ENCODE peak calls at places on chromosomes 1 and 21, in six cellular contexts. C is NCI-H2171 treated with DMSO at 0.1 percent for 48 hours, H is Calu3, L is choroid plexus epithelial cell, Q is DMS153, S is astrocyte of the cerebellum. G is an unnamed sample.

GRCh38 chr1:208837242-208837641 is 593.1 kb upstream of the PLXNA2 start:
- DNase-seq in C (no peak), H (no peak), L (no peak), Q (peak), S (no peak), G (no peak)

GRCh38 chr1:36133484-36133883 is 8.5 kb upstream of the COL8A2 start:
- DNase-seq in C (peak), H (peak), L (peak), Q (peak), S (peak), G (peak)

GRCh38 chr1:15426492-15427279 is 11.6 kb upstream of the CTRC start:
- DNase-seq in C (no peak), H (no peak), L (peak), Q (no peak), S (no peak), G (no peak)

GRCh38 chr21:36274128-36274527 is 45.9 kb upstream of the MORC3 start:
- DNase-seq in C (no peak), H (no peak), L (no peak), Q (no peak), S (no peak), G (no peak)

GRCh38 chr1:6134206-6134605 is 45.9 kb downstream of the CHD5 start:
- DNase-seq in C (no peak), H (no peak), L (no peak), Q (no peak), S (no peak), G (no peak)

GRCh38 chr1:2885001-2885400 is 83.5 kb upstream of the TTC34 start:
- DNase-seq in C (no peak), H (no peak), L (no peak), Q (no peak), S (no peak), G (no peak)

GRCh38 chr1:56291374-56291841 is 288.0 kb downstream of the PLPP3 start:
- DNase-seq in C (no peak), H (no peak), L (no peak), Q (no peak), S (no peak), G (no peak)

GRCh38 chr1:201760516-201760915 is 68.4 kb upstream of the IPO9 start:
- DNase-seq in C (no peak), H (no peak), L (peak), Q (no peak), S (no peak), G (peak)

GRCh38 chr21:44437696-44438431 is 17.4 kb upstream of the LRRC3 start:
- DNase-seq in C (no peak), H (no peak), L (no peak), Q (no peak), S (no peak), G (no peak)

GRCh38 chr1:211127166-211127565 is 6.8 kb downstream of the KCNH1 start:
- DNase-seq in C (no peak), H (no peak), L (no peak), Q (no peak), S (no peak), G (no peak)

GRCh38 chr1:221521686-221522085 is 220.2 kb downstream of the DUSP10 start:
- DNase-seq in C (no peak), H (no peak), L (no peak), Q (no peak), S (no peak), G (no peak)

GRCh38 chr1:245953876-245954660 is 553.0 kb downstream of the SMYD3 start:
- DNase-seq in C (no peak), H (no peak), L (peak), Q (no peak), S (no peak), G (no peak)

GRCh38 chr1:245173446-245174178 is 18.8 kb downstream of the KIF26B start:
- DNase-seq in C (no peak), H (no peak), L (no peak), Q (peak), S (no peak), G (no peak)

GRCh38 chr1:110643886-110644285 is 30.9 kb downstream of the KCNA3 start:
- DNase-seq in C (no peak), H (no peak), L (no peak), Q (no peak), S (no peak), G (no peak)

GRCh38 chr1:160640359-160641123 is 6.3 kb downstream of the SLAMF1 start:
- DNase-seq in C (no peak), H (no peak), L (peak), Q (no peak), S (no peak), G (no peak)

GRCh38 chr1:34642679-34643078 is 112.2 kb upstream of the GJB5 start:
- DNase-seq in C (no peak), H (no peak), L (no peak), Q (no peak), S (no peak), G (no peak)

GRCh38 chr1:94463765-94464330 is 45.7 kb downstream of the ABCD3 start:
- DNase-seq in C (peak), H (peak), L (peak), Q (peak), S (peak), G (peak)

GRCh38 chr21:30813174-30813573 is at the start of gene KRTAP8-1:
- DNase-seq in C (no peak), H (no peak), L (no peak), Q (no peak), S (no peak), G (no peak)

GRCh38 chr1:18315449-18315848 is 165.3 kb upstream of the KLHDC7A start:
- DNase-seq in C (no peak), H (no peak), L (no peak), Q (no peak), S (no peak), G (no peak)

GRCh38 chr1:29415156-29415830 is 179.0 kb downstream of the PTPRU start:
- DNase-seq in C (peak), H (peak), L (peak), Q (peak), S (no peak), G (no peak)

GRCh38 chr1:67590329-67590728 is 94.7 kb upstream of the GADD45A start:
- DNase-seq in C (no peak), H (no peak), L (peak), Q (no peak), S (no peak), G (no peak)

GRCh38 chr1:231410041-231410591 is 12.0 kb downstream of the EGLN1 start:
- DNase-seq in C (no peak), H (no peak), L (peak), Q (no peak), S (no peak), G (no peak)

GRCh38 chr1:84506729-84507453 is 510 bp upstream of the GNG5 start:
- DNase-seq in C (peak), H (no peak), L (no peak), Q (no peak), S (no peak), G (no peak)

GRCh38 chr1:207097871-207098324 is 6.1 kb upstream of the C4BPA start:
- DNase-seq in C (no peak), H (no peak), L (no peak), Q (no peak), S (no peak), G (no peak)

GRCh38 chr1:42752284-42752683 is 12.2 kb upstream of the CLDN19 start:
- DNase-seq in C (no peak), H (no peak), L (no peak), Q (no peak), S (no peak), G (no peak)

GRCh38 chr1:52659356-52659755 is 26.4 kb downstream of the SHISAL2A start:
- DNase-seq in C (no peak), H (no peak), L (no peak), Q (no peak), S (no peak), G (no peak)

GRCh38 chr1:74593887-74594866 is 79.4 kb downstream of the ERICH3 start:
- DNase-seq in C (no peak), H (no peak), L (no peak), Q (no peak), S (no peak), G (no peak)

GRCh38 chr1:71324671-71325297 is 243.9 kb upstream of the ZRANB2 start:
- DNase-seq in C (no peak), H (no peak), L (no peak), Q (no peak), S (no peak), G (no peak)

GRCh38 chr1:112637257-112638108 is 17.9 kb downstream of the CAPZA1 start:
- DNase-seq in C (no peak), H (peak), L (peak), Q (no peak), S (no peak), G (no peak)

GRCh38 chr1:151036356-151036755 is at the start of gene BNIPL:
- DNase-seq in C (no peak), H (no peak), L (no peak), Q (no peak), S (no peak), G (no peak)

GRCh38 chr1:164977561-164977960 is 379.0 kb downstream of the LMX1A start:
- DNase-seq in C (no peak), H (no peak), L (no peak), Q (peak), S (no peak), G (no peak)

GRCh38 chr1:154626456-154627246 is 18.7 kb upstream of the ADAR start:
- DNase-seq in C (no peak), H (no peak), L (peak), Q (no peak), S (no peak), G (no peak)

GRCh38 chr1:216926681-216927080 is 203.5 kb upstream of the ESRRG start:
- DNase-seq in C (no peak), H (no peak), L (no peak), Q (no peak), S (no peak), G (no peak)

GRCh38 chr1:47712596-47713299 is 274.9 kb downstream of the FOXD2 start:
- DNase-seq in C (no peak), H (no peak), L (no peak), Q (no peak), S (no peak), G (no peak)

GRCh38 chr1:222095606-222096475 is 354.0 kb upstream of the DUSP10 start:
- DNase-seq in C (peak), H (peak), L (peak), Q (no peak), S (no peak), G (peak)

GRCh38 chr1:30776097-30777059 is 18.8 kb upstream of the LAPTM5 start:
- DNase-seq in C (no peak), H (no peak), L (no peak), Q (no peak), S (no peak), G (no peak)

GRCh38 chr21:41932576-41933258 is 21.1 kb downstream of the C2CD2 start:
- DNase-seq in C (peak), H (no peak), L (peak), Q (no peak), S (no peak), G (no peak)

GRCh38 chr1:59730302-59730701 is 84.4 kb upstream of the HOOK1 start:
- DNase-seq in C (no peak), H (no peak), L (peak), Q (no peak), S (peak), G (no peak)

GRCh38 chr1:215082532-215083407 is at the start of gene KCNK2:
- DNase-seq in C (peak), H (peak), L (peak), Q (no peak), S (no peak), G (no peak)